ENCODE peak calls at places on chromosome 14, in six cellular contexts. E, U, F, M, J and O are unnamed samples.

GRCh38 chr14:72883109-72883508 is 10.8 kb downstream of the DPF3 start:
- DNase-seq in E (no peak), U (no peak), F (no peak), M (no peak), J (no peak), O (no peak)

GRCh38 chr14:95237956-95238355 is 80.6 kb upstream of the DICER1 start:
- DNase-seq in E (no peak), U (no peak), F (no peak), M (no peak), J (no peak), O (no peak)

GRCh38 chr14:58709949-58710348 is 72.2 kb downstream of the DACT1 start:
- DNase-seq in E (no peak), U (no peak), F (no peak), M (no peak), J (no peak), O (no peak)

GRCh38 chr14:104871656-104872468 is 6.8 kb downstream of the CEP170B start:
- DNase-seq in E (no peak), U (no peak), F (peak; percentile 7), M (no peak), J (no peak), O (no peak)

GRCh38 chr14:97095269-97095668 is 298.1 kb downstream of the VRK1 start:
- DNase-seq in E (no peak), U (no peak), F (no peak), M (no peak), J (no peak), O (no peak)

GRCh38 chr14:95346820-95347219 is 27.1 kb upstream of the CLMN start:
- DNase-seq in E (no peak), U (peak; percentile 34), F (no peak), M (no peak), J (no peak), O (no peak)

GRCh38 chr14:62706217-62706616 is 339.0 kb downstream of the KCNH5 start:
- DNase-seq in E (no peak), U (peak; percentile 7), F (no peak), M (no peak), J (no peak), O (no peak)

GRCh38 chr14:51369814-51370213 is 129.8 kb downstream of the TMX1 start:
- DNase-seq in E (peak; percentile 18), U (peak; percentile 51), F (no peak), M (no peak), J (no peak), O (peak; percentile 10)

GRCh38 chr14:104864267-104865068 is 600 bp upstream of the CEP170B start:
- DNase-seq in E (peak; percentile 33), U (peak; percentile 77), F (peak; percentile 40), M (no peak), J (peak; percentile 75), O (no peak)

GRCh38 chr14:72097173-72097783 is 165.0 kb downstream of the RGS6 start:
- DNase-seq in E (no peak), U (no peak), F (no peak), M (no peak), J (no peak), O (no peak)

GRCh38 chr14:36524220-36524837 is 4.3 kb upstream of the NKX2-1 start:
- DNase-seq in E (no peak), U (no peak), F (no peak), M (no peak), J (peak; percentile 77), O (no peak)

GRCh38 chr14:104655128-104655848 is 34.1 kb upstream of the INF2 start:
- DNase-seq in E (no peak), U (no peak), F (no peak), M (no peak), J (no peak), O (no peak)

GRCh38 chr14:75301666-75302325 is 23.2 kb downstream of the FOS start:
- DNase-seq in E (no peak), U (no peak), F (no peak), M (no peak), J (no peak), O (no peak)

GRCh38 chr14:76267322-76268012 is 108.5 kb upstream of the ESRRB start:
- DNase-seq in E (no peak), U (no peak), F (peak; percentile 57), M (peak; percentile 73), J (peak; percentile 42), O (no peak)

GRCh38 chr14:94677747-94678146 is 65.6 kb downstream of the SERPINA3 start:
- DNase-seq in E (no peak), U (no peak), F (no peak), M (no peak), J (no peak), O (no peak)

GRCh38 chr14:98937021-98937420 is 335.0 kb downstream of the BCL11B start:
- DNase-seq in E (no peak), U (no peak), F (no peak), M (no peak), J (no peak), O (no peak)

GRCh38 chr14:51534623-51535022 is 117.1 kb upstream of the FRMD6 start:
- DNase-seq in E (peak; percentile 71), U (peak; percentile 99), F (no peak), M (no peak), J (no peak), O (no peak)

GRCh38 chr14:76293221-76293620 is 82.7 kb upstream of the ESRRB start:
- DNase-seq in E (no peak), U (no peak), F (no peak), M (no peak), J (no peak), O (no peak)

GRCh38 chr14:51020024-51020710 is 74.7 kb downstream of the TRIM9 start:
- DNase-seq in E (no peak), U (no peak), F (no peak), M (peak; percentile 73), J (no peak), O (no peak)

GRCh38 chr14:48874701-48875100 is 711.5 kb downstream of the RPS29 start:
- DNase-seq in E (no peak), U (no peak), F (no peak), M (no peak), J (peak; percentile 50), O (no peak)

GRCh38 chr14:101665478-101666078 is 95.9 kb upstream of the PPP2R5C start:
- DNase-seq in E (peak; percentile 57), U (peak; percentile 85), F (peak; percentile 58), M (peak; percentile 63), J (peak; percentile 66), O (peak; percentile 40)

GRCh38 chr14:34030864-34031263 is 80.0 kb upstream of the EGLN3 start:
- DNase-seq in E (no peak), U (no peak), F (peak; percentile 70), M (peak; percentile 29), J (no peak), O (no peak)
- H3K9ac ChIP-seq in E (no peak overlapping the region), U (no peak overlapping the region), F (no peak overlapping the region), M (no peak overlapping the region), J (no peak overlapping the region), O (no peak overlapping the region)

DNA sequence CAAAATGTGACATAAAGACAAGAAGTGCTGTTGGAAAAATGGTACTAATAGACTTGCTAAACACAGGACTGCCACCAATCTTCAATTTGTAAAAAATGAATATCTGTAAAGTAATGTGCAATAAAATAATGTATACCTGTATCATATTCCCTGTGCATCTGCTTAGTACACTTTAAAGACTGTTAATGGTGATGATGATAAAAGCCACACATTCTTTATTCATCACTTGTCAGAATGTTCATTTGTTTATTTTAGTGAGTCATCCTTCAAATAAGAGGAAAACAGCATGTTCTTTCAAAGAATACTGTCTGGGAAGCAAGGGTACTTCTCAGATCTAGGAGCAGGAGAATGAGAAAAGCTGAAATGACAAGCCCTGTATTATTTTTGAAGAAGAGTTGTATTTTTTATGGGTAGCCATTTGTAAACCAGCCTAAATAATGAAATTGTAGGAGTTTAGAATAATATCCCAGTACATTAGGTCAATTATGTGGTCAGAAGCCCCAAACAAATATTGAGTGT is 78.3 kb upstream of the PSMA6 start:
- DNase-seq in E (no peak), U (peak; percentile 70), F (peak; percentile 52), M (no peak), J (no peak), O (no peak)
- TF ChIP-seq EZH2phosphoT487 in E (no peak), U (no peak), F (no peak), M (no peak), J (no peak), O (no peak)

GRCh38 chr14:100159865-100160533 is 554 bp upstream of the DEGS2 start:
- DNase-seq in E (no peak), U (peak; percentile 36), F (no peak), M (no peak), J (peak; percentile 46), O (no peak)

GRCh38 chr14:100160534-100160916 is 1.1 kb upstream of the DEGS2 start:
- DNase-seq in E (no peak), U (no peak), F (no peak), M (no peak), J (no peak), O (no peak)

GRCh38 chr14:100158566-100159106 is 809 bp downstream of the DEGS2 start:
- DNase-seq in E (no peak), U (no peak), F (no peak), M (peak; percentile 72), J (peak; percentile 44), O (no peak)

GRCh38 chr14:100156776-100157175 is 2.7 kb downstream of the DEGS2 start:
- DNase-seq in E (no peak), U (no peak), F (no peak), M (no peak), J (no peak), O (no peak)

DNA sequence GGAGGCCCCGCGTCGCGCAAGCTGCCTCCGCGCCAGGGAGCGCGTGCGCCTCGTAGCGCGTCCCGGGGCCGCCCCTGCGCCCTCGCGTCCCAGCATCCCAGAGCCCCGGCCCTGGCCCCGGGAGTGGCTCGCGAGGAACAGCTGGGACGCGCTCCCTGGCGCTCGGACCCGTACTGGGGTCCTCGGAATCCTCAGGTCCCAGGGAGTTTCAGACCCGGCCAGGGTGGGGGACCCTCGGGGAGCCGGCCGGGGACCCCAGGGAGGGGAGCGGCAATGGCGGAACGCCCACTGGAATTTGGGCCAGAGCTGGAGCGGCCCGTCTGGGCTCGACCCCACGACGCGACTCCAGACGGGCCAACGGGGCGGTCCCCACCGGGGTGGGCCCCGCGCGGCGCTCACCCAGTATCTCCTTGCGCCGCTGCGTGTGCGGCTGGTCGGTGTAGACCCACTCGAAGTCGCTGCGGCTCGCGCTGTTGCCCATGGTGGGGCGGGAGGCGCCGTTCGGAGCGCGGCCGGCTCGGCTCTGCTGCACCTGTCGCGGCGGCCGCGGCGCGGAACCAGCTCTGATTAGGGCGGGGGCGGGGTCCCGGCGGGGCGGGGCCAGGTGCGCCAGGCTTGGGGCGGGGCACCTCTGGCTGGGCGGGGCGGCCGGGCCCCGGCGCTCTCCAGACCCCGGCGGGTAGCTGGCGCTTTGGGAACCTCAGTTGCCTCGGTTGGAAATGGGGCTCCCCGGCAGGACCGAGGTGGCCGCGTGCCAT is at the start of gene DEGS2:
- DNase-seq in E (no peak), U (peak; percentile 56), F (peak; percentile 37), M (peak; percentile 83), J (peak; percentile 77), O (peak; percentile 22)
- H3K27me3 ChIP-seq in E (no peaks in the 10 kb centered on the region), U (peaks cover 9% of the 10 kb centered on the region), F (peaks cover 30% of the 10 kb centered on the region), M (peaks cover 12% of the 10 kb centered on the region), J (peaks cover 82% of the 10 kb centered on the region), O (no peaks in the 10 kb centered on the region)

GRCh38 chr14:24506443-24506842 is 1.6 kb downstream of the CMA1 start:
- DNase-seq in E (no peak), U (no peak), F (no peak), M (no peak), J (no peak), O (no peak)

GRCh38 chr14:24504425-24504824 is 3.6 kb downstream of the CMA1 start:
- DNase-seq in E (no peak), U (no peak), F (no peak), M (no peak), J (no peak), O (no peak)

GRCh38 chr14:24513009-24513408 is 4.9 kb upstream of the CMA1 start:
- DNase-seq in E (no peak), U (no peak), F (peak; percentile 8), M (no peak), J (peak; percentile 36), O (no peak)

GRCh38 chr14:24508155-24508554 is at the start of gene CMA1:
- DNase-seq in E (no peak), U (no peak), F (no peak), M (no peak), J (no peak), O (no peak)
- H3K9ac ChIP-seq in E (no peak within 1 kb of the TSS), U (no peak within 1 kb of the TSS), F (no peak within 1 kb of the TSS), M (no peak within 1 kb of the TSS), J (no peak within 1 kb of the TSS), O (no peak within 1 kb of the TSS)